ENCODE peak calls at places on chromosome 14, in five cellular contexts. D is endothelial cell, Z is right lobe of liver, B is pancreas, R is lung. L is an unnamed sample.
A peak's percentile ranks its signal among the peaks of the same experiment; 100 is the strongest.

GRCh38 chr14:101909371-101910096 is 54.8 kb upstream of the DYNC1H1 start:
- DNase-seq in B (no peak), Z (no peak), D (no peak), R (no peak), L (no peak)

GRCh38 chr14:54902143-54902520 is 494 bp downstream of the GCH1 start:
- DNase-seq in D (peak; percentile 77), Z (peak; percentile 88), B (peak; percentile 80), R (peak; percentile 68), L (peak; percentile 91)

GRCh38 chr14:49134940-49135339 is 451.2 kb downstream of the RPS29 start:
- DNase-seq in B (no peak), R (no peak), Z (no peak), D (no peak), L (no peak)

GRCh38 chr14:34254031-34254430 is 208.0 kb downstream of the SPTSSA start:
- DNase-seq in B (no peak), Z (no peak), D (no peak), R (no peak), L (no peak)

GRCh38 chr14:105914738-105915385 is 388.5 kb downstream of the TMEM121 start:
- DNase-seq in B (no peak), R (no peak), D (no peak), Z (peak; percentile 10), L (peak; percentile 12)

GRCh38 chr14:29109589-29109988 is 343.0 kb downstream of the FOXG1 start:
- DNase-seq in D (no peak), R (no peak), B (no peak), Z (no peak), L (no peak)

GRCh38 chr14:95190346-95190840 is 33.1 kb upstream of the DICER1 start:
- DNase-seq in B (no peak), Z (no peak), D (no peak), R (no peak), L (no peak)

GRCh38 chr14:91835197-91835919 is 32.0 kb downstream of the TC2N start:
- DNase-seq in Z (no peak), D (no peak), B (no peak), R (no peak), L (no peak)

GRCh38 chr14:79278798-79279644 is 932.3 kb downstream of the DIO2 start:
- DNase-seq in R (peak; percentile 89), D (peak; percentile 80), B (peak; percentile 87), Z (peak; percentile 83), L (peak; percentile 85)

GRCh38 chr14:64721391-64721791 is 17.2 kb downstream of the PLEKHG3 start:
- DNase-seq in Z (peak; percentile 60), B (peak; percentile 81), R (no peak), D (no peak), L (peak; percentile 70)

GRCh38 chr14:35387209-35387608 is 17.3 kb downstream of the NFKBIA start:
- DNase-seq in R (no peak), B (no peak), D (no peak), Z (no peak), L (no peak)

GRCh38 chr14:83291716-83292115 is 1758.1 kb upstream of the SEL1L start:
- DNase-seq in R (no peak), B (no peak), Z (no peak), D (no peak), L (no peak)

GRCh38 chr14:89139404-89140247 is 277.4 kb downstream of the FOXN3 start:
- DNase-seq in Z (no peak), R (no peak), B (no peak), D (no peak), L (no peak)

GRCh38 chr14:98963610-98964009 is 308.4 kb downstream of the BCL11B start:
- DNase-seq in D (no peak), Z (no peak), B (no peak), R (no peak), L (no peak)

GRCh38 chr14:62076368-62076767 is 314.1 kb downstream of the SNAPC1 start:
- DNase-seq in B (no peak), D (no peak), R (no peak), Z (no peak), L (no peak)

GRCh38 chr14:69922198-69922597 is 43.0 kb downstream of the SMOC1 start:
- DNase-seq in D (no peak), Z (no peak), B (no peak), R (no peak), L (no peak)

GRCh38 chr14:56044196-56044595 is 74.0 kb upstream of the PELI2 start:
- DNase-seq in R (no peak), Z (no peak), B (no peak), D (no peak), L (no peak)

GRCh38 chr14:50860478-50861086 is 11.3 kb upstream of the ABHD12B start:
- DNase-seq in B (peak; percentile 76), Z (peak; percentile 67), D (peak; percentile 89), R (peak; percentile 79), L (peak; percentile 73)

GRCh38 chr14:49970474-49971147 is 77.7 kb downstream of the ARF6 start:
- DNase-seq in D (no peak), Z (no peak), R (no peak), B (no peak), L (no peak)

GRCh38 chr14:77337880-77338279 is 17.0 kb downstream of the GSTZ1 start:
- DNase-seq in B (no peak), R (no peak), Z (no peak), D (no peak), L (no peak)

GRCh38 chr14:99689266-99690236 is 5.5 kb downstream of the CYP46A1 start:
- DNase-seq in D (no peak), B (no peak), R (no peak), Z (no peak), L (no peak)

GRCh38 chr14:49959822-49960408 is 67.0 kb downstream of the ARF6 start:
- DNase-seq in Z (no peak), B (no peak), D (no peak), R (no peak), L (no peak)

GRCh38 chr14:41699506-41699905 is 92.8 kb downstream of the LRFN5 start:
- DNase-seq in R (no peak), Z (no peak), B (no peak), D (no peak), L (no peak)

GRCh38 chr14:34297786-34298520 is 164.1 kb downstream of the SPTSSA start:
- DNase-seq in Z (no peak), R (no peak), D (no peak), B (no peak), L (no peak)

GRCh38 chr14:96098309-96098998 is 59.3 kb downstream of the C14orf132 start:
- DNase-seq in D (peak; percentile 70), R (peak; percentile 51), B (peak; percentile 63), Z (peak; percentile 64), L (peak; percentile 37)

GRCh38 chr14:66388516-66388915 is 97.7 kb upstream of the CCDC196 start:
- DNase-seq in Z (no peak), R (no peak), B (no peak), D (no peak), L (no peak)

GRCh38 chr14:105078294-105078693 is 13.1 kb upstream of the GPR132 start:
- DNase-seq in R (no peak), B (no peak), Z (no peak), D (no peak), L (no peak)

GRCh38 chr14:53180272-53181221 is 27.4 kb upstream of the DDHD1 start:
- DNase-seq in B (no peak), D (no peak), R (no peak), Z (no peak), L (peak; percentile 13)
- TF ChIP-seq CTCF in B (no peak), D (peak; percentile 23), R (no peak), Z (no peak), L (no peak)

GRCh38 chr14:100858838-100859220 is 32.9 kb downstream of the MEG3 start:
- DNase-seq in B (no peak), Z (no peak), D (no peak), R (no peak), L (no peak)

GRCh38 chr14:100860556-100861187 is 34.8 kb downstream of the MEG3 start:
- DNase-seq in R (no peak), B (no peak), D (no peak), Z (no peak), L (no peak)

GRCh38 chr14:100861188-100861936 is 35.4 kb downstream of the MEG3 start:
- DNase-seq in R (no peak), Z (no peak), B (no peak), D (no peak), L (peak; percentile 8)

GRCh38 chr14:100857923-100858837 is 32.3 kb downstream of the MEG3 start:
- DNase-seq in B (no peak), Z (no peak), D (no peak), R (no peak), L (peak; percentile 7)

GRCh38 chr14:100859781-100860180 is 33.9 kb downstream of the MEG3 start:
- DNase-seq in R (no peak), Z (no peak), D (no peak), B (no peak), L (peak; percentile 25)
- TF ChIP-seq CTCF in R (no peak), Z (no peak), D (no peak), B (no peak), L (no peak)

DNA sequence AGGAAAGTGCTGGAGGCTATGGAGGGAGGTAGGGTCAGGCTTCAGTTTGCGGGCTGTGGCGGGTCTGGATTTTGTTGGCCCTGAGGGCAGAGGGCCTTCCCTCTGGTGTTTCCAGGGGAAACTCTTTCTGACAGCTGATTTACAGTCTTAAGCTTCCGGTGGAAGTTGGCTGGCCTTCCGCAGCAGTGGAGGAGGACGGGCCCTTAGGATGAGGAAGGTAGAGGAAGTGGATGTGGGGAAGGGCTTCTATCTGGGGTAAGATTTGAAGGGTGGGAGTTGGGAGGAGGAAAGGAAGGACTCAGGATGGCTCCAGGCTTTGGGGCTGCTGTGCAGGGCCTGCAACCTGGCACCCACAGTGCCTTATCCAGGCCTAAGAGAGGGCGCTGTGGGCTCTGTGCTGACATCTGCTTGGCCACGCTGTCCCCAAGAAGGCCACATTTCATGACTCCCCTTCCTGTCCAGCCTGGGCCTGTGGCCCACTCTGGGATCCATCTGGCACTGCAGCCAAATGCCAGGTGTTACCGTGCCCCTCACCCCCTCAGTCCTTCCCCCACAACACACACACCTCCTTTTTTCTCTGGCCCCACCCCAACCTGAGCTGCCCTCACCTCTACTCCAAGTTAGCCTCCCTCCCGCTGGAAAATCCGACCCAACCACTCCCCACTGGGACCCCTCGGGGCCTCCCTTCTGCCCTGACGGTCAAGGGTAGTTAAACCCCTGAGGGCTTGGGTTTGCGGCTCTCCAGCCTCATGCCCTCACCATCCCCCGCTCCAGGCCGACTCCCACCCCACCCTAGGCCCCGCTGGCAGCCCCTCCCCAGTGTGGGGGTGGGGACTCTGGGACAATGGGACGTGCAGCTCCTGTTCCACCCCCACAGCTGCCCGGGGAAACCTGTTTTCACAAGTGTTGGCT is 7.7 kb upstream of the PPP1R13B start:
- DNase-seq in D (peak; percentile 61), B (peak; percentile 71), Z (no peak), R (peak; percentile 70), L (peak; percentile 65)
- TF ChIP-seq CTCF in D (no peak), B (no peak), Z (no peak), R (no peak), L (no peak)

DNA sequence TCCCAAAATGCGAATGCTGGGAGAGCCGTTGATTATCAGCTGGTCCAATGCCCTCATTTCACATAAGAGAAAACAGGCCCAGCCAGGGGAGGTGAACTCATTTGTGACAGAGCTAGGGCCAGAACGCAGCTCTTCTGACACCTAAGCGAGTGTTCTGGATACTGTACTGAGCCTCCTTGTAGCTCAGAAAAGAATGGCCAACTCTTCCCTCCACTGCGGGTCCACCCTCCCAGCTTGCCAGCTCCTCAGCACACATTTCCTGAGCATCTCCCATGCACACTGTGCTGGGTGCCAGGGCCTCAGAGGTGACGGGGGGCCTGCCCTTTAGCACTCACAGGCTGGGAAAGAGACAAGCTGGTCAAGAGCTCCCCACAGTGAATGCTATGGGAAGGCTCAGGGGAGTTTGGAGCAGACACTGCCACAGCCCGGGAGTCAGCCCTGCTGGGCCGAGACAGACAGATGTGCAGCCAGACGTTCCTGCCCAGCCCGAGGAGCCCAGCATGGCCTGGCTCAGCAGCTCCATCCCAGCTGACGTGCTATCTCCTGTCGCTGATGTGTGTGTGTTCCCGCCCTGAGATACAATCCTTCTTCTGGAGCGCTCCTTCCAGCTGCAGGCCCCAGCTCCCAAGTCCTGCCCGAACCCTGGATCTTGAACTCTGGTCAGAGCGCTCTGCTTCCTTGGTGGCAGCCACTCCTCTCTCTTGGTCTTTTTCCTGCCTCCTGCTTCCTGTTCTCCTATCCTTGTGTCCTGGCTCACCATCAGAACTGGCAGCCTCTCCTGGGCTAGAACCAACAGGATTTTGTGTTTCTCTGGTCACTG is 3.6 kb downstream of the CMTM5 start:
- DNase-seq in R (no peak), D (no peak), B (no peak), Z (no peak), L (no peak)
- TF ChIP-seq CTCF in R (no peak), D (no peak), B (no peak), Z (no peak), L (no peak)

L was measured in mucosa of descending colon.